ENCODE peak calls at places on chromosome 7, in five cellular contexts. One of them, this sample, is unnamed.
A peak's percentile ranks its signal among the peaks of the same experiment; 100 is the strongest.

GRCh38 chr7:39810710-39811109 is 139.3 kb upstream of the CDK13 start:
- DNase-seq in uterus: no peak
- DNase-seq in ovary: no peak
- DNase-seq in heart left ventricle: no peak
- DNase-seq in right lobe of liver: no peak
- DNase-seq in this sample: no peak

GRCh38 chr7:95581446-95581845 is 14.9 kb downstream of the PDK4 start:
- DNase-seq in uterus: no peak
- DNase-seq in ovary: no peak
- DNase-seq in heart left ventricle: no peak
- DNase-seq in right lobe of liver: no peak
- DNase-seq in this sample: no peak

GRCh38 chr7:66837661-66838060 is 83.4 kb upstream of the TMEM248 start:
- DNase-seq in uterus: no peak
- DNase-seq in ovary: no peak
- DNase-seq in heart left ventricle: no peak
- DNase-seq in right lobe of liver: no peak
- DNase-seq in this sample: no peak

GRCh38 chr7:140069298-140069949 is 6.7 kb upstream of the PARP12 start:
- DNase-seq in uterus: no peak
- DNase-seq in ovary: no peak
- DNase-seq in heart left ventricle: no peak
- DNase-seq in right lobe of liver: no peak
- DNase-seq in this sample: no peak

GRCh38 chr7:147088916-147089315 is 972.3 kb downstream of the CNTNAP2 start:
- DNase-seq in uterus: no peak
- DNase-seq in ovary: no peak
- DNase-seq in heart left ventricle: no peak
- DNase-seq in right lobe of liver: no peak
- DNase-seq in this sample: no peak

GRCh38 chr7:85521108-85521694 is 334.3 kb upstream of the SEMA3D start:
- DNase-seq in uterus: no peak
- DNase-seq in ovary: no peak
- DNase-seq in heart left ventricle: no peak
- DNase-seq in right lobe of liver: no peak
- DNase-seq in this sample: no peak

GRCh38 chr7:99976626-99977025 is 795 bp upstream of the AZGP1 start:
- DNase-seq in uterus: no peak
- DNase-seq in ovary: no peak
- DNase-seq in heart left ventricle: no peak
- DNase-seq in right lobe of liver: no peak
- DNase-seq in this sample: no peak

GRCh38 chr7:8418627-8419245 is 14.7 kb upstream of the NXPH1 start:
- DNase-seq in uterus: no peak
- DNase-seq in ovary: no peak
- DNase-seq in heart left ventricle: no peak
- DNase-seq in right lobe of liver: no peak
- DNase-seq in this sample: no peak

GRCh38 chr7:105337529-105337928 is 51.2 kb downstream of the SRPK2 start:
- DNase-seq in uterus: no peak
- DNase-seq in ovary: no peak
- DNase-seq in heart left ventricle: peak; percentile 44
- DNase-seq in right lobe of liver: no peak
- DNase-seq in this sample: no peak

DNA sequence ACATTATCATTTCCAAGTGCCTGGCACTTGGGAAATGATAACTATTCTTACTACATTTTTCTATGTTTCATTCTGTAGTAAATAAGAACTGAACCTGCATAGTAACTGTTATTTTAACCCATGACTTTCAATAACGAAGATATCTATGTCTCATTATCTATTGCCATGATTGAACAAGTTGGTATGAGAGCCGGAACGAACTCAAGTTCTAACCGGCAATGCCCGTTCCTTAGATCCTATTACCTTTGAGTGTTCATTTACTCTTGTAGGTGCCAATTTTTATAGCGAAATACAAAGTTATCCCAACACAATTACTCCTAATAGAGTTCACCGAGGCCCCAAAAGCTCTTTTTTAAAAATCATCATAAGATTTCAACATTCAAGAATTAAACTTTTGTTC is 885 bp upstream of the MET start:
- DNase-seq in uterus: no peak
- DNase-seq in ovary: no peak
- DNase-seq in heart left ventricle: no peak
- DNase-seq in right lobe of liver: no peak
- DNase-seq in this sample: no peak
- H3K4me3 ChIP-seq in uterus: no peak overlapping the region
- H3K4me3 ChIP-seq in ovary: no peak overlapping the region
- H3K4me3 ChIP-seq in heart left ventricle: peak overlapping the region; percentile 53
- H3K4me3 ChIP-seq in right lobe of liver: peak overlapping the region; percentile 65
- H3K4me3 ChIP-seq in this sample: peak overlapping the region; percentile 84

GRCh38 chr7:117218700-117219099 is 104.2 kb downstream of the WNT2 start:
- DNase-seq in uterus: no peak
- DNase-seq in ovary: no peak
- DNase-seq in heart left ventricle: no peak
- DNase-seq in right lobe of liver: no peak
- DNase-seq in this sample: no peak

GRCh38 chr7:117217636-117218035 is 105.2 kb downstream of the WNT2 start:
- DNase-seq in uterus: no peak
- DNase-seq in ovary: no peak
- DNase-seq in heart left ventricle: no peak
- DNase-seq in right lobe of liver: no peak
- DNase-seq in this sample: no peak

GRCh38 chr7:117216436-117217069 is 106.3 kb downstream of the WNT2 start:
- DNase-seq in uterus: no peak
- DNase-seq in ovary: no peak
- DNase-seq in heart left ventricle: no peak
- DNase-seq in right lobe of liver: no peak
- DNase-seq in this sample: no peak

GRCh38 chr7:117216010-117216409 is 106.8 kb downstream of the WNT2 start:
- DNase-seq in uterus: no peak
- DNase-seq in ovary: no peak
- DNase-seq in heart left ventricle: no peak
- DNase-seq in right lobe of liver: no peak
- DNase-seq in this sample: no peak

GRCh38 chr7:117217121-117217520 is 105.7 kb downstream of the WNT2 start:
- DNase-seq in uterus: no peak
- DNase-seq in ovary: no peak
- DNase-seq in heart left ventricle: no peak
- DNase-seq in right lobe of liver: no peak
- DNase-seq in this sample: no peak
- H3K27me3 ChIP-seq in uterus: no peaks in the 10 kb centered on the region
- H3K27me3 ChIP-seq in ovary: no peaks in the 10 kb centered on the region
- H3K27me3 ChIP-seq in heart left ventricle: no peaks in the 10 kb centered on the region
- H3K27me3 ChIP-seq in right lobe of liver: no peaks in the 10 kb centered on the region
- H3K27me3 ChIP-seq in this sample: no peaks in the 10 kb centered on the region

GRCh38 chr7:36475371-36475770 is 85.7 kb downstream of the ANLN start:
- DNase-seq in uterus: no peak
- DNase-seq in ovary: no peak
- DNase-seq in heart left ventricle: no peak
- DNase-seq in right lobe of liver: no peak
- DNase-seq in this sample: no peak
- H3K4me3 ChIP-seq in uterus: no peak overlapping the region
- H3K4me3 ChIP-seq in ovary: no peak overlapping the region
- H3K4me3 ChIP-seq in heart left ventricle: no peak overlapping the region
- H3K4me3 ChIP-seq in right lobe of liver: no peak overlapping the region
- H3K4me3 ChIP-seq in this sample: no peak overlapping the region

DNA sequence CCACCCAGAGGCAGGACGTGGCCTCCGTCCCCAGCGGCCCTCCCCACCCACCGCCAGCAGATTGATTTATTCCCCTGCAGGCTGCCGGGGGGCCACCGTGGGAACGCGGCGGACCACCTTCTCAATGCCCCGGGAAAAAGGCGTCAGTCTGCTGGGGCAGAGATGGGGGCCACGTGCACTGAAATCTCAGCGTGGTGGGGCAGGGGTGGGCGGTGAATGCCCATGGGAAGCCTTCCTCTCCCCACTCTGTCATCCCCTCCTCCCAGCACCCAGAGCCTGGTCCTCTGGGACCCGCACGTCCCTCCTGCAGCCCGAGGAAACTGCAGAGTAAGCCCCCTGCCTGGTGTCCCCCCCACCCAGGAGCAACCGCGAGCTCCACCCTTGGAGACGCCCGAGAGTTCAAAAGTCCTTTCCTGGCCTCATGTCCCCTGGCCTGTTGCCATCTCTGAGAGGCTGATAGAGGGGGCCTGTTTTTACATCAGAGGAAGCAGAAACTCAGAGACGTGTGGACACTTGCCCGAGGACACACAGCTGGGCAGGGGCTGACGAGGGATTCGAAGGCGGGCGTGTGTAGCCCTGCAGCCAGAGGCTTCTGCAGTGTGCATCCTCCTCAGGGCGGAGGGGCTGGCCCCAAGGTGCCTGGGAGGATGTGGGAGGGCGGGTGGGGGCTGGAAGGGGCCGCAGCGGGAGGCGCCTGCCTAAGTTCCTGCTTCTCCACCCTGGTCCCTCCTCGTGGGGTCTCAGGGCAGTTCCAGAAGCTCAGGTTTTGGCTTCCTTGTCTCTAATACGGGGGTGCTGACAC is 21.8 kb downstream of the UNCX start:
- DNase-seq in uterus: no peak
- DNase-seq in ovary: no peak
- DNase-seq in heart left ventricle: no peak
- DNase-seq in right lobe of liver: no peak
- DNase-seq in this sample: no peak
- H3K27me3 ChIP-seq in uterus: peaks cover 29% of the 10 kb centered on the region
- H3K27me3 ChIP-seq in ovary: no peaks in the 10 kb centered on the region
- H3K27me3 ChIP-seq in heart left ventricle: peaks cover 42% of the 10 kb centered on the region
- H3K27me3 ChIP-seq in right lobe of liver: no peaks in the 10 kb centered on the region
- H3K27me3 ChIP-seq in this sample: no peaks in the 10 kb centered on the region

GRCh38 chr7:30912454-30912985 is 867 bp downstream of the AQP1 start:
- DNase-seq in uterus: no peak
- DNase-seq in ovary: no peak
- DNase-seq in heart left ventricle: no peak
- DNase-seq in right lobe of liver: no peak
- DNase-seq in this sample: no peak

GRCh38 chr7:30915751-30916150 is 4.1 kb downstream of the AQP1 start:
- DNase-seq in uterus: no peak
- DNase-seq in ovary: no peak
- DNase-seq in heart left ventricle: no peak
- DNase-seq in right lobe of liver: no peak
- DNase-seq in this sample: no peak

GRCh38 chr7:30912986-30913671 is 1.5 kb downstream of the AQP1 start:
- DNase-seq in uterus: no peak
- DNase-seq in ovary: no peak
- DNase-seq in heart left ventricle: no peak
- DNase-seq in right lobe of liver: no peak
- DNase-seq in this sample: no peak

GRCh38 chr7:30914611-30915601 is 3.3 kb downstream of the AQP1 start:
- DNase-seq in uterus: no peak
- DNase-seq in ovary: no peak
- DNase-seq in heart left ventricle: peak; percentile 59
- DNase-seq in right lobe of liver: no peak
- DNase-seq in this sample: peak; percentile 79

DNA sequence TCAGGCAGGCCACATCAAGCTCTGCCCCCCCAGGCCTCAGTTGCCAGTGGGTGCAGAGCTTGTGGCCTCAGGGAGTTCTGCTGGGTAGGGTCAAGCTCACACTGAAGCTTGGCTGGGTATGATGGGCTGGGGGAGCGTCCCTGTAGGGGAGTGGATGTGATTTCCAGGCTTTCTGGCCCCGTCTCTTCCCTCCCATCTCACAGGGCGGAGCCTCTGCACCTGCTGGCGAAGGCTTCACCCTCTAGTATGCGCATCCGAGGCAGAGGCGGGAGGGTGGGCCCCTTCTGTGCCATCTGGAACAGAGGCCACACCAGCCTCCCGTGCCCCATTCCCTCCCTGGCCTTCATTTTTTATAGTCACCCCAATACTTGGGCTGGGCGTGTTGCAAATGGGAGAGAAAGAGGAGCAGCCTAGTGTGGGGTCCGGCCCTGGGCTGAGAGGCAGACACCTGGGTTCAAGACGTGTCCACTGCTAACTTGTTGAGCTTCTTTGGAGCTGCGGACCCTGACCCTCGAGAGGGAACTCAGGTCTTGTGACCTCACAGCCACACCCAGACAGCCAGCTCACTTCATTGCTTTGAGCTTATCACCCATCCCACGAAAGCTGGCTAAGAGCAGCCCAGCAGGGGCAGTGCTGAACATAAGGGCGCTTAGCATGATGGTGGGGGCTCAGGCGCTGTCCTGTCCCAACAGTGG is 2.3 kb downstream of the AQP1 start:
- DNase-seq in uterus: no peak
- DNase-seq in ovary: no peak
- DNase-seq in heart left ventricle: no peak
- DNase-seq in right lobe of liver: no peak
- DNase-seq in this sample: no peak
- H3K4me3 ChIP-seq in uterus: no peak overlapping the region
- H3K4me3 ChIP-seq in ovary: no peak overlapping the region
- H3K4me3 ChIP-seq in heart left ventricle: peak overlapping the region; percentile 42
- H3K4me3 ChIP-seq in right lobe of liver: no peak overlapping the region
- H3K4me3 ChIP-seq in this sample: peak overlapping the region; percentile 80

DNA sequence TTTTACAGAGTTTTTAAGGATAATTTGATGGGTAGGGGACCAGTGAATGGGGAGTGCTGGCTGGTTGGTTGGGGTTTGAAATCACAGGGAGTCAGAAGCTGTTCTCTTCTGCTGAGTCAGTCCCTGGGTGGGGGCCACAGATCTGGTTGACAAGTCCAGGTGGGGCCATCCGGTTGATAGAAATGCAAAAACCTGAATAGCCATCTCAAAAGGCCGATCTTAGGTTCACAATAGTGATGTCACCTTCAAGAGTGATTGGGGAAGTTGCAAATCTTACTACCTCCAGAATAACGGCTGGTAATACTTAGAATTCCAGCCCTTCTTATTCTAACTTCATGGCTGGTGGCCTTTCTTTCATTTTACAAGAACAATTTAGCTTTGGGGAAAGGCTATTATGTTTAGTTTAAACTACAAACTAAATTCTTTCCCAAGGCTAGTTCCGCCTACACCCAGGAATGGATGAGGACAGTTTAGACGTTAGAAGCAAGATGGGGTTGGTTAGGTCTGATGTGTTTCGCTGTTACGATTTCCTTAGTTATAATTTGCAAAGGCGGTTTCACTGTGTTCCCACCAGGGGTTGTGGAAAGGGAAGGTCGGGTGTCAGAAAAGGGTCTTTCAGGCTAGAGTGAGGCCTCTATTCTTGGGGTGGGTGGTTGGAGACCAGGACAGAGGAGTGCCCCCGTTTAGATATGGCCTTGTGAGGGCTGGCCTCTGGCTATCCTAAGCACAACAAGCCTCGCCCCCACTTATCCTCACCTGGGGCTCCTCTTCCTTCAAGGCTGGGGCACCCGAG is 27.4 kb downstream of the IFT22 start:
- DNase-seq in uterus: no peak
- DNase-seq in ovary: no peak
- DNase-seq in heart left ventricle: no peak
- DNase-seq in right lobe of liver: no peak
- DNase-seq in this sample: no peak
- H3K27me3 ChIP-seq in uterus: peaks cover 20% of the 10 kb centered on the region
- H3K27me3 ChIP-seq in ovary: no peaks in the 10 kb centered on the region
- H3K27me3 ChIP-seq in heart left ventricle: peaks cover 28% of the 10 kb centered on the region
- H3K27me3 ChIP-seq in right lobe of liver: no peaks in the 10 kb centered on the region
- H3K27me3 ChIP-seq in this sample: no peaks in the 10 kb centered on the region